ENCODE peak calls at places on chromosomes 4 and X, in nine cellular contexts. Y is right atrium auricular region; M is heart left ventricle; P is tibial artery; Z is heart right ventricle; K is aorta; C is astrocyte; N is mammary epithelial cell; W is CD8-positive, alpha-beta memory T cell. U is an unnamed sample. For H3K9me3 and H3K36me3, the result is how much of the 10 kb centered on the place peaks cover.

GRCh38 chrX:39613508-39613921 is 484.2 kb downstream of the BCOR start:
- DNase-seq in Y (no peak), M (peak), P (no peak), Z (peak), K (no peak), C (no peak), N (peak), W (no peak), U (peak)

GRCh38 chr4:7299908-7300710 is 107.8 kb downstream of the SORCS2 start:
- DNase-seq in Y (no peak), M (no peak), P (no peak), Z (no peak), K (no peak), C (no peak), N (no peak), W (no peak), U (no peak)

GRCh38 chrX:108699368-108699767 is 37.0 kb downstream of the IRS4 start:
- DNase-seq in Y (no peak), M (no peak), P (no peak), Z (no peak), K (no peak), C (peak), N (peak), W (no peak), U (no peak)

GRCh38 chr4:74152841-74153240 is 5.1 kb upstream of the MTHFD2L start:
- DNase-seq in Y (no peak), M (no peak), P (no peak), Z (no peak), K (no peak), C (no peak), N (no peak), W (no peak), U (peak)

GRCh38 chrX:134803060-134803459 is 144.8 kb upstream of the PLAC1 start:
- DNase-seq in Y (no peak), M (no peak), P (no peak), Z (no peak), K (no peak), C (no peak), N (no peak), W (no peak), U (no peak)

GRCh38 chrX:102155806-102156179 is at the start of gene BEX5:
- DNase-seq in Y (no peak), M (peak), P (peak), Z (peak), K (peak), C (no peak), N (no peak), W (peak), U (peak)

GRCh38 chrX:131703646-131704045 is 159.8 kb downstream of the OR13H1 start:
- DNase-seq in Y (no peak), M (no peak), P (no peak), Z (no peak), K (no peak), C (peak), N (peak), W (no peak), U (no peak)

GRCh38 chr4:100348472-100348871 is 158.2 kb upstream of the DDIT4L start:
- DNase-seq in Y (no peak), M (no peak), P (no peak), Z (no peak), K (no peak), C (peak), N (peak), W (no peak), U (peak)

GRCh38 chr4:1278336-1278670 is 11.4 kb upstream of the MAEA start:
- DNase-seq in Y (no peak), M (no peak), P (no peak), Z (no peak), K (no peak), C (peak), N (peak), W (no peak), U (no peak)

GRCh38 chrX:13110427-13111324 is 66.3 kb upstream of the FAM9C start:
- DNase-seq in Y (peak), M (peak), P (peak), Z (peak), K (no peak), C (peak), N (peak), W (no peak), U (peak)

GRCh38 chr4:38177792-38178665 is 217.8 kb downstream of the PTTG2 start:
- DNase-seq in Y (peak), M (peak), P (peak), Z (peak), K (peak), C (no peak), N (no peak), W (peak), U (no peak)

GRCh38 chr4:115596265-115597001 is 483.0 kb upstream of the NDST4 start:
- DNase-seq in Y (no peak), M (no peak), P (no peak), Z (no peak), K (no peak), C (no peak), N (no peak), W (no peak), U (no peak)

GRCh38 chr4:184807797-184808718 is 17.7 kb downstream of the ACSL1 start:
- DNase-seq in Y (no peak), M (peak), P (peak), Z (peak), K (no peak), C (peak), N (peak), W (no peak), U (peak)

GRCh38 chrX:12390301-12390700 is 252.0 kb downstream of the FRMPD4 start:
- DNase-seq in Y (no peak), M (no peak), P (no peak), Z (no peak), K (no peak), C (no peak), N (no peak), W (no peak), U (no peak)

GRCh38 chr4:55127053-55127452 is 1.7 kb upstream of the KDR start:
- DNase-seq in Y (no peak), M (no peak), P (no peak), Z (no peak), K (no peak), C (no peak), N (no peak), W (no peak), U (no peak)

GRCh38 chr4:55125087-55125721 is at the start of gene KDR:
- DNase-seq in Y (no peak), M (peak), P (peak), Z (peak), K (peak), C (peak), N (peak), W (no peak), U (peak)

GRCh38 chr4:55124337-55125076 is 888 bp downstream of the KDR start:
- DNase-seq in Y (no peak), M (peak), P (no peak), Z (no peak), K (no peak), C (no peak), N (no peak), W (no peak), U (no peak)

GRCh38 chr4:55127521-55127920 is 2.1 kb upstream of the KDR start:
- DNase-seq in Y (no peak), M (no peak), P (no peak), Z (no peak), K (no peak), C (peak), N (no peak), W (no peak), U (no peak)

GRCh38 chr4:55125763-55126541 is 557 bp upstream of the KDR start:
- DNase-seq in Y (no peak), M (no peak), P (peak), Z (no peak), K (peak), C (peak), N (peak), W (no peak), U (peak)
- H3K4me3 ChIP-seq in Y (peak), M (peak), P (peak), Z (peak), K (peak), C (peak), N (peak), W (no peak), U (peak)

GRCh38 chrX:122246937-122247336 is 937.1 kb upstream of the GRIA3 start:
- DNase-seq in Y (no peak), M (no peak), P (no peak), Z (no peak), K (no peak), C (no peak), N (no peak), W (no peak), U (no peak)
- H3K9me3 ChIP-seq in Y (under half), M (under half), P (under half), Z (under half), K (under half), C (under half), N (under half), W (under half), U (under half)

GRCh38 chr4:24573582-24573981 is 10.8 kb downstream of the DHX15 start:
- DNase-seq in Y (no peak), M (no peak), P (no peak), Z (no peak), K (no peak), C (no peak), N (no peak), W (no peak), U (no peak)
- H3K36me3 ChIP-seq in Y (half or more), M (under half), P (under half), Z (half or more), K (under half), C (under half), N (under half), W (under half), U (half or more)

GRCh38 chr4:183797041-183797444 is 108.1 kb upstream of the STOX2 start:
- DNase-seq in Y (no peak), M (peak), P (no peak), Z (peak), K (no peak), C (no peak), N (peak), W (no peak), U (peak)
- H3K4me3 ChIP-seq in Y (peak), M (peak), P (peak), Z (peak), K (no peak), C (peak), N (peak), W (no peak), U (peak)

GRCh38 chr4:102104278-102104677 is 241.0 kb downstream of the SLC39A8 start:
- DNase-seq in Y (no peak), M (no peak), P (no peak), Z (no peak), K (no peak), C (peak), N (peak), W (no peak), U (no peak)
- H3K9me3 ChIP-seq in Y (under half), M (under half), P (under half), Z (under half), K (under half), C (under half), N (under half), W (under half), U (under half)

GRCh38 chr4:118762146-118762545 is 73.8 kb downstream of the SEC24D start:
- DNase-seq in Y (no peak), M (no peak), P (no peak), Z (no peak), K (no peak), C (no peak), N (no peak), W (no peak), U (no peak)
- H3K36me3 ChIP-seq in Y (under half), M (under half), P (under half), Z (under half), K (under half), C (half or more), N (under half), W (under half), U (half or more)